ENCODE peak calls at places on chromosomes 2 and 18, in seven cellular contexts. One of them, this sample, is unnamed.

GRCh38 chr18:61683856-61684255 is 209.0 kb downstream of the RNF152 start:
- DNase-seq in substantia nigra: no peak
- DNase-seq in stimulated activated CD4-positive, alpha-beta T cell treated with anti-CD3 and anti-CD28 coated beads, Interleukin-4, amount 100 ng/mL, for 48 hours: no peak
- DNase-seq in A172: no peak
- DNase-seq in activated T-helper 1 cell treated with anti-CD3 and anti-CD28 coated beads, Interleukin-12 subunit alpha, Interleukin-12 subunit beta, Interleukin-2, Interleukin-4 antibody, amounts not matched to agents 30 ng/mL and 10 ng/mL and 1 ng/mL, durations not matched to agents 14 hours and 24 hours and 36 hours: no peak
- DNase-seq in left ventricle myocardium inferior: no peak
- DNase-seq in GM10248: no peak
- DNase-seq in this sample: no peak

GRCh38 chr2:203446071-203446481 is 89.0 kb downstream of the RAPH1 start:
- DNase-seq in substantia nigra: no peak
- DNase-seq in stimulated activated CD4-positive, alpha-beta T cell treated with anti-CD3 and anti-CD28 coated beads, Interleukin-4, amount 100 ng/mL, for 48 hours: no peak
- DNase-seq in A172: peak
- DNase-seq in activated T-helper 1 cell treated with anti-CD3 and anti-CD28 coated beads, Interleukin-12 subunit alpha, Interleukin-12 subunit beta, Interleukin-2, Interleukin-4 antibody, amounts not matched to agents 30 ng/mL and 10 ng/mL and 1 ng/mL, durations not matched to agents 14 hours and 24 hours and 36 hours: no peak
- DNase-seq in left ventricle myocardium inferior: no peak
- DNase-seq in GM10248: no peak
- DNase-seq in this sample: peak

GRCh38 chr18:58781627-58782194 is 83.0 kb upstream of the ZNF532 start:
- DNase-seq in substantia nigra: peak
- DNase-seq in stimulated activated CD4-positive, alpha-beta T cell treated with anti-CD3 and anti-CD28 coated beads, Interleukin-4, amount 100 ng/mL, for 48 hours: peak
- DNase-seq in A172: peak
- DNase-seq in activated T-helper 1 cell treated with anti-CD3 and anti-CD28 coated beads, Interleukin-12 subunit alpha, Interleukin-12 subunit beta, Interleukin-2, Interleukin-4 antibody, amounts not matched to agents 30 ng/mL and 10 ng/mL and 1 ng/mL, durations not matched to agents 14 hours and 24 hours and 36 hours: peak
- DNase-seq in left ventricle myocardium inferior: peak
- DNase-seq in GM10248: peak
- DNase-seq in this sample: peak

GRCh38 chr2:232476791-232477190 is 10.8 kb downstream of the ECEL1 start:
- DNase-seq in substantia nigra: no peak
- DNase-seq in stimulated activated CD4-positive, alpha-beta T cell treated with anti-CD3 and anti-CD28 coated beads, Interleukin-4, amount 100 ng/mL, for 48 hours: no peak
- DNase-seq in A172: no peak
- DNase-seq in activated T-helper 1 cell treated with anti-CD3 and anti-CD28 coated beads, Interleukin-12 subunit alpha, Interleukin-12 subunit beta, Interleukin-2, Interleukin-4 antibody, amounts not matched to agents 30 ng/mL and 10 ng/mL and 1 ng/mL, durations not matched to agents 14 hours and 24 hours and 36 hours: no peak
- DNase-seq in left ventricle myocardium inferior: no peak
- DNase-seq in GM10248: no peak
- DNase-seq in this sample: no peak

GRCh38 chr2:169799555-169799954 is 884 bp downstream of the SSB start:
- DNase-seq in substantia nigra: no peak
- DNase-seq in stimulated activated CD4-positive, alpha-beta T cell treated with anti-CD3 and anti-CD28 coated beads, Interleukin-4, amount 100 ng/mL, for 48 hours: no peak
- DNase-seq in A172: no peak
- DNase-seq in activated T-helper 1 cell treated with anti-CD3 and anti-CD28 coated beads, Interleukin-12 subunit alpha, Interleukin-12 subunit beta, Interleukin-2, Interleukin-4 antibody, amounts not matched to agents 30 ng/mL and 10 ng/mL and 1 ng/mL, durations not matched to agents 14 hours and 24 hours and 36 hours: no peak
- DNase-seq in left ventricle myocardium inferior: no peak
- DNase-seq in GM10248: no peak
- DNase-seq in this sample: no peak

GRCh38 chr2:200439981-200440380 is 69.9 kb downstream of the KCTD18 start:
- DNase-seq in substantia nigra: no peak
- DNase-seq in stimulated activated CD4-positive, alpha-beta T cell treated with anti-CD3 and anti-CD28 coated beads, Interleukin-4, amount 100 ng/mL, for 48 hours: no peak
- DNase-seq in A172: no peak
- DNase-seq in activated T-helper 1 cell treated with anti-CD3 and anti-CD28 coated beads, Interleukin-12 subunit alpha, Interleukin-12 subunit beta, Interleukin-2, Interleukin-4 antibody, amounts not matched to agents 30 ng/mL and 10 ng/mL and 1 ng/mL, durations not matched to agents 14 hours and 24 hours and 36 hours: no peak
- DNase-seq in left ventricle myocardium inferior: no peak
- DNase-seq in GM10248: no peak
- DNase-seq in this sample: no peak

GRCh38 chr2:164625378-164625971 is 4.2 kb upstream of the GRB14 start:
- DNase-seq in substantia nigra: no peak
- DNase-seq in stimulated activated CD4-positive, alpha-beta T cell treated with anti-CD3 and anti-CD28 coated beads, Interleukin-4, amount 100 ng/mL, for 48 hours: no peak
- DNase-seq in A172: no peak
- DNase-seq in activated T-helper 1 cell treated with anti-CD3 and anti-CD28 coated beads, Interleukin-12 subunit alpha, Interleukin-12 subunit beta, Interleukin-2, Interleukin-4 antibody, amounts not matched to agents 30 ng/mL and 10 ng/mL and 1 ng/mL, durations not matched to agents 14 hours and 24 hours and 36 hours: no peak
- DNase-seq in left ventricle myocardium inferior: no peak
- DNase-seq in GM10248: no peak
- DNase-seq in this sample: peak

GRCh38 chr18:11258014-11258413 is 108.6 kb upstream of the PIEZO2 start:
- DNase-seq in substantia nigra: no peak
- DNase-seq in stimulated activated CD4-positive, alpha-beta T cell treated with anti-CD3 and anti-CD28 coated beads, Interleukin-4, amount 100 ng/mL, for 48 hours: no peak
- DNase-seq in A172: no peak
- DNase-seq in activated T-helper 1 cell treated with anti-CD3 and anti-CD28 coated beads, Interleukin-12 subunit alpha, Interleukin-12 subunit beta, Interleukin-2, Interleukin-4 antibody, amounts not matched to agents 30 ng/mL and 10 ng/mL and 1 ng/mL, durations not matched to agents 14 hours and 24 hours and 36 hours: no peak
- DNase-seq in left ventricle myocardium inferior: no peak
- DNase-seq in GM10248: no peak
- DNase-seq in this sample: no peak

GRCh38 chr2:216103213-216103612 is 5.9 kb upstream of the XRCC5 start:
- DNase-seq in substantia nigra: no peak
- DNase-seq in stimulated activated CD4-positive, alpha-beta T cell treated with anti-CD3 and anti-CD28 coated beads, Interleukin-4, amount 100 ng/mL, for 48 hours: no peak
- DNase-seq in A172: no peak
- DNase-seq in activated T-helper 1 cell treated with anti-CD3 and anti-CD28 coated beads, Interleukin-12 subunit alpha, Interleukin-12 subunit beta, Interleukin-2, Interleukin-4 antibody, amounts not matched to agents 30 ng/mL and 10 ng/mL and 1 ng/mL, durations not matched to agents 14 hours and 24 hours and 36 hours: no peak
- DNase-seq in left ventricle myocardium inferior: no peak
- DNase-seq in GM10248: no peak
- DNase-seq in this sample: no peak

GRCh38 chr2:207227749-207228145 is 62.0 kb upstream of the KLF7 start:
- DNase-seq in substantia nigra: peak
- DNase-seq in stimulated activated CD4-positive, alpha-beta T cell treated with anti-CD3 and anti-CD28 coated beads, Interleukin-4, amount 100 ng/mL, for 48 hours: no peak
- DNase-seq in A172: no peak
- DNase-seq in activated T-helper 1 cell treated with anti-CD3 and anti-CD28 coated beads, Interleukin-12 subunit alpha, Interleukin-12 subunit beta, Interleukin-2, Interleukin-4 antibody, amounts not matched to agents 30 ng/mL and 10 ng/mL and 1 ng/mL, durations not matched to agents 14 hours and 24 hours and 36 hours: no peak
- DNase-seq in left ventricle myocardium inferior: no peak
- DNase-seq in GM10248: no peak
- DNase-seq in this sample: no peak